ENCODE peak calls at places on chromosomes 7 and 10, in six cellular contexts. Z is cardiac muscle cell, O is lung, U is A673, E is A549, Y is lower leg skin. S is an unnamed sample.

GRCh38 chr7:64951250-64951848 is 39.5 kb downstream of the ZNF117 start:
- DNase-seq in U (peak), Y (no peak), O (no peak), E (peak), Z (peak), S (peak)

GRCh38 chr10:109978481-109978880 is 29.3 kb upstream of the ADD3 start:
- DNase-seq in Z (peak), Y (peak), O (no peak), E (no peak), U (peak), S (peak)

GRCh38 chr7:26343837-26344236 is 52.2 kb downstream of the SNX10 start:
- DNase-seq in Z (no peak), U (no peak), E (no peak), O (no peak), Y (no peak), S (no peak)

GRCh38 chr7:136514776-136515175 is 353.7 kb upstream of the CHRM2 start:
- DNase-seq in O (no peak), E (no peak), Z (no peak), U (peak), Y (no peak), S (no peak)

GRCh38 chr7:95691464-95691863 is 80.9 kb upstream of the DYNC1I1 start:
- DNase-seq in U (no peak), E (no peak), Y (no peak), Z (no peak), O (no peak), S (no peak)

GRCh38 chr7:68269410-68269809 is 1272.8 kb downstream of the TYW1 start:
- DNase-seq in U (no peak), Y (no peak), E (peak), Z (no peak), O (no peak), S (no peak)

GRCh38 chr7:4738711-4739527 is 36.5 kb upstream of the AP5Z1 start:
- DNase-seq in U (peak), Z (peak), Y (no peak), E (peak), O (peak), S (no peak)

GRCh38 chr10:6114758-6115410 is 26.1 kb downstream of the RBM17 start:
- DNase-seq in Y (no peak), O (no peak), U (no peak), Z (no peak), E (no peak), S (no peak)

GRCh38 chr7:87330942-87331341 is 14.5 kb upstream of the CROT start:
- DNase-seq in Z (no peak), E (no peak), O (no peak), U (no peak), Y (no peak), S (no peak)

GRCh38 chr7:7812112-7812511 is 93.7 kb upstream of the RPA3 start:
- DNase-seq in Y (no peak), Z (no peak), U (no peak), E (no peak), O (no peak), S (no peak)

GRCh38 chr10:19966751-19967150 is 150.5 kb downstream of the PLXDC2 start:
- DNase-seq in O (no peak), Y (no peak), U (peak), Z (peak), E (no peak), S (no peak)

GRCh38 chr7:98137826-98138151 is 31.1 kb downstream of the LMTK2 start:
- DNase-seq in Y (no peak), O (no peak), E (no peak), Z (no peak), U (no peak), S (no peak)

GRCh38 chr7:128827971-128828711 is 2.1 kb upstream of the FLNC start:
- DNase-seq in O (no peak), E (no peak), Z (peak), Y (no peak), U (no peak), S (no peak)

GRCh38 chr7:149422914-149423285 is 38.0 kb downstream of the ZNF777 start:
- DNase-seq in O (no peak), Y (no peak), Z (no peak), U (no peak), E (no peak), S (peak)

GRCh38 chr7:44193011-44193802 is 4.0 kb upstream of the GCK start:
- DNase-seq in U (no peak), E (no peak), Z (no peak), Y (no peak), O (no peak), S (no peak)

GRCh38 chr10:93208717-93209464 is 135.2 kb downstream of the CYP26A1 start:
- DNase-seq in Z (no peak), U (no peak), E (peak), Y (no peak), O (no peak), S (no peak)

GRCh38 chr10:77756319-77757232 is 119.0 kb upstream of the KCNMA1 start:
- DNase-seq in Z (peak), O (no peak), U (peak), E (peak), Y (no peak), S (peak)

GRCh38 chr7:137816696-137817320 is 30.0 kb downstream of the DGKI start:
- DNase-seq in U (peak), O (no peak), E (no peak), Z (no peak), Y (no peak), S (no peak)

GRCh38 chr7:137820156-137820555 is 26.6 kb downstream of the DGKI start:
- DNase-seq in Y (no peak), U (no peak), Z (no peak), E (no peak), O (no peak), S (no peak)

GRCh38 chr7:137818036-137818435 is 28.7 kb downstream of the DGKI start:
- DNase-seq in Z (no peak), Y (no peak), O (no peak), E (no peak), U (no peak), S (no peak)

GRCh38 chr7:137825489-137825888 is 21.3 kb downstream of the DGKI start:
- DNase-seq in E (no peak), Y (no peak), Z (no peak), O (no peak), U (no peak), S (no peak)

DNA sequence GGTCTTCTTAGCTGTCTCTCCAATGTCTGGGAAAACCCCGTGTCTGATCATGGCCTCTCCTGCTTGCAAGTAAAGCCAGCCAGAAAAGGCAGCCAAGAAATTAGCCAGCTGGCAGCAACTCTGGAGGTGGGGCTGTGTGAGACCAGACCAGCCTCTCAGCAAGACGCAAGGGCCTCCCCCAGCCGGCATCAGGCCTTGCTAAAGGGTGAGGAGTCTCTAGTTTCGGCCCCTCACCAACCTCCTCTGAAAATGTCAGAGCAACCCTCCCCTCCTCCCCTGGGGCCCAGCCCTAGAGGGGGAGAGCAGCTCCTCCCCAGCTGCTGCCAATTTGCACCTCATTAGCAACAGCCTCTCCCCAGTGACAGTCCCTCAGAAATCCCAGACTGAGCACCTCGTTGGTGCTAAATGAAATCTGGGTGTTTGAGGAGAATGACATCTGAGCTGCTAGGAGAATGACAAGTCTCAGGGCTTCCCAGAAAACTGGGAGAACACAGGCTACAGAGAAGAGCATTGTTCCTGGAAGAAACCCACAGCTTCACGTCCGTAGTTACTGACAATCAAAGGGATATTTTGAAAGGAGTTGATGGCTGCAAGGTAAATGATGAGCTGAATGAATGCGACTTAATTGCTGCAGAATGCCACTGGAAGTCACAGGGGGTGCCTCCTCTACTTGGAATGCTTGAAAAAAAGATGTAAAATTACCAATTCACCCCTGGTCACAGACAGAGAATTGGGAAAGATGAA is 25.9 kb downstream of the DGKI start:
- DNase-seq in Y (peak), U (peak), Z (peak), E (no peak), O (peak), S (no peak)
- TF ChIP-seq CTCF in Y (no peak), U (no peak), Z (no peak), E (no peak), O (no peak), S (no peak)

GRCh38 chr10:29658984-29659769 is 24.4 kb upstream of the SVIL start:
- DNase-seq in O (peak), E (peak), Z (no peak), U (peak), Y (peak), S (peak)
- TF ChIP-seq CTCF in O (peak), E (no peak), Z (peak), U (peak), Y (no peak), S (no peak)

GRCh38 chr10:17847586-17848296 is 38.6 kb downstream of the MRC1 start:
- DNase-seq in Z (peak), E (no peak), O (no peak), Y (no peak), U (peak), S (no peak)
- TF ChIP-seq CTCF in Z (peak), E (peak), O (peak), Y (no peak), U (peak), S (peak)

GRCh38 chr7:24005517-24005916 is 278.5 kb upstream of the NPY start:
- DNase-seq in O (no peak), U (no peak), E (no peak), Z (no peak), Y (no peak), S (no peak)
- TF ChIP-seq CTCF in O (no peak), U (peak), E (no peak), Z (no peak), Y (no peak), S (no peak)

GRCh38 chr7:41889040-41889439 is 186.2 kb upstream of the INHBA start:
- DNase-seq in U (no peak), Y (no peak), O (no peak), Z (no peak), E (no peak), S (no peak)

GRCh38 chr7:41889472-41889871 is 186.6 kb upstream of the INHBA start:
- DNase-seq in U (no peak), Y (no peak), Z (peak), O (no peak), E (no peak), S (no peak)

GRCh38 chr7:41890631-41891265 is 187.9 kb upstream of the INHBA start:
- DNase-seq in O (no peak), Y (no peak), U (no peak), Z (no peak), E (no peak), S (no peak)

GRCh38 chr7:41893656-41894055 is 190.8 kb upstream of the INHBA start:
- DNase-seq in O (no peak), U (no peak), Z (no peak), Y (no peak), E (no peak), S (no peak)

DNA sequence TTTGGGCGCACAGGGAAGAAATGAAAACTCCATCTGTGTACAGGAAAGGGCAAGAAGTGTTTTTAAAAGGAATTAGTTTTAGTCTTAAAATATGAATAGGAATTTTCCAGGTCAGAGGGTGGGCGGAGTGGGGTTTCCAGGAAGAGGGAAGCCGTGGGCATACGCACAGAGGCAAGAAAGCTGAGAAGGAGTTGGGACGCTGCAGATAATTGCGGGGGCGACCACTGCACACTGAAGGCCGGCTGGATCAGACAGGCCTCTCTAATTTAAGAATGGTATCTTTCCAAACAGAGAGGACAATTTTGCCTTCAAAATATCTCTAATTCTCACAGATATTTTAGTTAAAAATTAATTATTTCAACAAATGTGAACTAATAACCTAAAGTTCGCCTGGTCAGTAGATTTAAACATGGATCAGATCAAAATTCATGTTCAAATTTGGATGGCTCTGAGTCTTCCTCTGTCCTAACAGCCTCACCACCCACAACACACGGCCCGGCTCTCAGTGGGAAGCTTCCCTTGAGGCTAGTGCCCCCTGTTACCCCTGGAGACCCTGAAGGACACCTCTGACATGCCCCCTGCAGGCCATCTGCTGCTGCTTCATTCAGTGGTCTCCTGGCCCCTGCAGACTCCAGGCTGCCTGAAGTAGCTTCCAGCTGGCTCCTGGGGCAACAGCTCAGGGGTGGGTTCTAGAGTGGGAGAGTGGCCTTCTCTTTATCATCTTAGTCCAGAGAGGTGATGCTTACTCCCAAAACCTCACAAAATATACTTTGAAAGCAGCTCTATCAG is 189.3 kb upstream of the INHBA start:
- DNase-seq in Z (peak), O (no peak), Y (no peak), E (no peak), U (no peak), S (no peak)
- TF ChIP-seq CTCF in Z (no peak), O (no peak), Y (no peak), E (no peak), U (peak), S (no peak)

GRCh38 chr7:123355576-123356195 is 155.9 kb upstream of the SLC13A1 start:
- DNase-seq in Z (no peak), Y (no peak), O (no peak), E (no peak), U (peak), S (no peak)
- TF ChIP-seq CTCF in Z (peak), Y (no peak), O (no peak), E (no peak), U (no peak), S (no peak)

GRCh38 chr7:106863216-106863997 is 1.7 kb upstream of the PIK3CG start:
- DNase-seq in U (no peak), Y (no peak), Z (no peak), O (no peak), E (no peak), S (no peak)
- TF ChIP-seq CTCF in U (no peak), Y (no peak), Z (no peak), O (no peak), E (no peak), S (no peak)